ENCODE peak calls at places on chromosomes 16 and 17, in six cellular contexts. O, H, Y, Z, B and Q are unnamed samples.

GRCh38 chr16:57452021-57452420 is 4.7 kb downstream of the COQ9 start:
- DNase-seq in Z (no peak), H (no peak), B (no peak), Y (no peak), O (no peak), Q (no peak)

GRCh38 chr17:66076546-66077190 is 115.3 kb downstream of the CEP112 start:
- DNase-seq in Y (no peak), Z (peak), O (no peak), B (no peak), H (no peak), Q (no peak)

GRCh38 chr17:66405836-66406679 is 103.6 kb downstream of the PRKCA start:
- DNase-seq in O (no peak), B (no peak), Z (no peak), Y (no peak), H (no peak), Q (no peak)

GRCh38 chr16:71746442-71747046 is 22.0 kb upstream of the PHLPP2 start:
- DNase-seq in B (no peak), Z (no peak), O (no peak), H (peak), Y (peak), Q (peak)

GRCh38 chr16:80938035-80938927 is 68.4 kb downstream of the CMC2 start:
- DNase-seq in O (no peak), Y (no peak), H (no peak), B (peak), Z (peak), Q (peak)

GRCh38 chr17:39187152-39187830 is 10.2 kb downstream of the CACNB1 start:
- DNase-seq in H (no peak), Y (no peak), O (no peak), Z (no peak), B (no peak), Q (no peak)

GRCh38 chr16:69941251-69942098 is 9.7 kb upstream of the CLEC18A start:
- DNase-seq in B (no peak), Z (peak), Y (no peak), O (no peak), H (no peak), Q (no peak)

GRCh38 chr17:19398301-19399181 is 11.6 kb upstream of the MFAP4 start:
- DNase-seq in Z (peak), B (no peak), H (no peak), O (peak), Y (no peak), Q (peak)

GRCh38 chr16:22220076-22220453 is 14.0 kb downstream of the EEF2K start:
- DNase-seq in Z (peak), H (no peak), B (no peak), Y (no peak), O (peak), Q (no peak)

GRCh38 chr17:76697702-76698465 is 12.9 kb downstream of the MXRA7 start:
- DNase-seq in Z (peak), H (no peak), O (no peak), B (peak), Y (no peak), Q (no peak)

GRCh38 chr16:30351001-30351441 is 4.1 kb downstream of the CD2BP2 start:
- DNase-seq in O (no peak), B (no peak), Z (no peak), H (no peak), Y (no peak), Q (no peak)

GRCh38 chr16:2959206-2959605 is 4.9 kb upstream of the KREMEN2 start:
- DNase-seq in H (no peak), O (no peak), Y (no peak), Z (no peak), B (no peak), Q (no peak)

GRCh38 chr17:1906622-1907021 is 76.8 kb downstream of the RPA1 start:
- DNase-seq in O (no peak), Z (no peak), H (no peak), B (peak), Y (no peak), Q (peak)

GRCh38 chr17:4498461-4499397 is at the start of gene SPNS2:
- DNase-seq in Y (peak), O (peak), B (peak), H (peak), Z (peak), Q (peak)

GRCh38 chr16:72739577-72739976 is 308.4 kb downstream of the ZFHX3 start:
- DNase-seq in O (no peak), Z (no peak), Y (no peak), H (no peak), B (no peak), Q (peak)

GRCh38 chr17:52276609-52277008 is 118.1 kb upstream of the CA10 start:
- DNase-seq in Y (no peak), B (no peak), Z (no peak), H (no peak), O (no peak), Q (no peak)

GRCh38 chr17:336110-337021 is 16.2 kb downstream of the RPH3AL start:
- DNase-seq in O (peak), B (no peak), Y (no peak), Z (peak), H (peak), Q (no peak)

GRCh38 chr17:70484050-70484449 is 314.7 kb downstream of the KCNJ2 start:
- DNase-seq in O (no peak), Z (no peak), Y (no peak), H (no peak), B (no peak), Q (no peak)

GRCh38 chr16:81632392-81633146 is 146.5 kb upstream of the PLCG2 start:
- DNase-seq in Z (no peak), Y (no peak), B (no peak), O (no peak), H (peak), Q (peak)

GRCh38 chr16:69276143-69277115 is 34.7 kb upstream of the VPS4A start:
- DNase-seq in H (no peak), Y (no peak), Z (peak), O (peak), B (no peak), Q (peak)

GRCh38 chr17:11795906-11796305 is 197.6 kb downstream of the DNAH9 start:
- DNase-seq in O (no peak), B (no peak), Z (no peak), Y (no peak), H (no peak), Q (no peak)

GRCh38 chr17:7582401-7583252 is 1.0 kb upstream of the MPDU1 start:
- DNase-seq in B (no peak), Z (no peak), H (no peak), O (peak), Y (no peak), Q (no peak)

GRCh38 chr17:61756561-61756960 is 106.8 kb downstream of the BRIP1 start:
- DNase-seq in B (no peak), H (no peak), Z (no peak), Y (no peak), O (no peak), Q (no peak)

GRCh38 chr16:90019543-90020259 is 445 bp upstream of the DBNDD1 start:
- DNase-seq in H (peak), O (peak), Z (no peak), B (peak), Y (no peak), Q (peak)

GRCh38 chr16:68451656-68452055 is 3.3 kb upstream of the SMPD3 start:
- DNase-seq in B (no peak), O (no peak), H (no peak), Y (no peak), Z (no peak), Q (no peak)

GRCh38 chr17:16568541-16569357 is at the start of gene ZNF287:
- DNase-seq in H (peak), Y (peak), O (peak), Z (peak), B (peak), Q (peak)

GRCh38 chr16:83606486-83607030 is 201.2 kb upstream of the HSBP1 start:
- DNase-seq in H (no peak), O (no peak), B (no peak), Z (no peak), Y (no peak), Q (no peak)

GRCh38 chr17:62631936-62632924 is 4.8 kb downstream of the MRC2 start:
- DNase-seq in O (no peak), Z (no peak), B (no peak), H (no peak), Y (no peak), Q (no peak)

GRCh38 chr16:54118846-54119245 is 167.7 kb downstream of the IRX3 start:
- DNase-seq in O (no peak), Z (no peak), B (no peak), H (no peak), Y (no peak), Q (no peak)

GRCh38 chr17:47705536-47706481 is 11.8 kb downstream of the TBKBP1 start:
- DNase-seq in B (no peak), Z (no peak), Y (no peak), O (no peak), H (peak), Q (no peak)

GRCh38 chr16:76278086-76278485 is 885 bp downstream of the CNTNAP4 start:
- DNase-seq in Y (no peak), H (no peak), B (no peak), Z (no peak), O (no peak), Q (no peak)

GRCh38 chr17:72342582-72343527 is 222.0 kb downstream of the SOX9 start:
- DNase-seq in O (peak), H (no peak), Y (no peak), B (no peak), Z (peak), Q (no peak)

GRCh38 chr17:41767324-41768042 is 19.0 kb downstream of the JUP start:
- DNase-seq in B (no peak), O (no peak), Z (no peak), H (no peak), Y (no peak), Q (no peak)

GRCh38 chr17:42342242-42343008 is 45.8 kb downstream of the STAT3 start:
- DNase-seq in Y (no peak), O (no peak), B (no peak), Z (no peak), H (peak), Q (no peak)

GRCh38 chr16:85086347-85087291 is 25.7 kb downstream of the CIBAR2 start:
- DNase-seq in O (peak), Y (peak), Z (peak), B (no peak), H (peak), Q (peak)

GRCh38 chr17:77723909-77724875 is 234.3 kb upstream of the TNRC6C start:
- DNase-seq in H (no peak), Y (no peak), Z (no peak), B (no peak), O (no peak), Q (no peak)

GRCh38 chr16:66834746-66835145 is 4.0 kb upstream of the NAE1 start:
- DNase-seq in O (no peak), H (no peak), Z (no peak), Y (no peak), B (no peak), Q (no peak)

GRCh38 chr17:2282297-2282873 is 21.2 kb downstream of the SMG6 start:
- DNase-seq in O (no peak), Z (no peak), H (peak), B (peak), Y (peak), Q (peak)

GRCh38 chr16:22353188-22353919 is 21.1 kb downstream of the CDR2 start:
- DNase-seq in Y (no peak), Z (no peak), H (peak), O (no peak), B (no peak), Q (peak)

GRCh38 chr16:138049-138417 is 440 bp downstream of the NPRL3 start:
- DNase-seq in Y (no peak), H (peak), B (peak), O (peak), Z (peak), Q (no peak)